ENCODE peak calls at places on chromosome 14, in five cellular contexts. X, N, K, D and Y are unnamed samples.

GRCh38 chr14:50985816-50986396 is 41.6 kb upstream of the PYGL start:
- DNase-seq in K (no peak), D (no peak), X (no peak), N (no peak), Y (no peak)

GRCh38 chr14:28678887-28679286 is 87.7 kb upstream of the FOXG1 start:
- DNase-seq in X (no peak), N (no peak), K (no peak), D (no peak), Y (no peak)

GRCh38 chr14:96698846-96699543 is 98.2 kb upstream of the VRK1 start:
- DNase-seq in D (no peak), X (no peak), N (no peak), K (no peak), Y (no peak)

GRCh38 chr14:67131691-67132090 is 57.5 kb upstream of the GARIN2 start:
- DNase-seq in N (no peak), D (no peak), X (no peak), K (no peak), Y (no peak)

GRCh38 chr14:43243168-43243567 is 1263.9 kb downstream of the FSCB start:
- DNase-seq in K (no peak), N (no peak), D (no peak), X (no peak), Y (no peak)

GRCh38 chr14:54435500-54435981 is 5.6 kb downstream of the CNIH1 start:
- DNase-seq in N (no peak), X (no peak), K (no peak), D (no peak), Y (no peak)

GRCh38 chr14:69580009-69580577 is 5.4 kb upstream of the CCDC177 start:
- DNase-seq in N (peak), D (no peak), K (peak), X (peak), Y (peak)

GRCh38 chr14:81275305-81275950 is 54.7 kb upstream of the GTF2A1 start:
- DNase-seq in D (no peak), K (no peak), N (no peak), X (no peak), Y (no peak)